ENCODE peak calls at places on chromosomes 3 and 15, in seven cellular contexts. D is D341Med, B is NCI-H2081, S is AG08395, J is lung microvascular endothelial cell, L is NCI-H460, F is NCI-H748 treated with DMSO at 0.1 percent for 48 hours. T is an unnamed sample.

GRCh38 chr15:33612721-33613304 is 302.0 kb downstream of the RYR3 start:
- DNase-seq in J (no peak), F (no peak), B (no peak), D (no peak), S (no peak), L (no peak), T (no peak)

GRCh38 chr3:120093923-120094775 is at the start of gene GSK3B:
- DNase-seq in J (peak), F (peak), L (peak), S (peak), B (peak), D (peak), T (no peak)

GRCh38 chr3:178966299-178967183 is 105.1 kb downstream of the ZMAT3 start:
- DNase-seq in S (peak), F (peak), D (no peak), L (no peak), B (peak), J (peak), T (peak)

GRCh38 chr15:100778831-100779288 is 100.8 kb upstream of the ALDH1A3 start:
- DNase-seq in J (no peak), L (no peak), S (no peak), F (no peak), B (no peak), D (peak), T (no peak)

GRCh38 chr3:20073068-20073467 is 32.8 kb downstream of the KAT2B start:
- DNase-seq in B (no peak), F (no peak), J (no peak), S (no peak), D (no peak), L (no peak), T (no peak)

GRCh38 chr15:69305204-69305931 is 6.7 kb downstream of the PAQR5 start:
- DNase-seq in J (no peak), F (no peak), L (no peak), S (peak), D (no peak), B (no peak), T (no peak)

GRCh38 chr15:63185206-63185605 is 4.2 kb upstream of the RAB8B start:
- DNase-seq in D (no peak), B (no peak), L (no peak), S (no peak), J (no peak), F (no peak), T (no peak)

GRCh38 chr3:15113468-15113867 is 14.5 kb upstream of the RBSN start:
- DNase-seq in D (no peak), J (no peak), F (peak), L (no peak), S (no peak), B (no peak), T (no peak)

GRCh38 chr3:61381745-61382392 is 130.6 kb upstream of the FHIT start:
- DNase-seq in L (peak), F (peak), S (peak), J (peak), B (peak), D (peak), T (no peak)

GRCh38 chr3:98058244-98058960 is 23.3 kb upstream of the GABRR3 start:
- DNase-seq in B (no peak), F (no peak), D (no peak), L (no peak), S (no peak), J (no peak), T (no peak)

GRCh38 chr3:52721002-52721741 is 15.3 kb downstream of the SPCS1 start:
- DNase-seq in S (no peak), L (no peak), F (no peak), B (no peak), D (no peak), J (no peak), T (peak)

GRCh38 chr15:41151451-41152005 is 35.4 kb upstream of the INO80 start:
- DNase-seq in S (no peak), F (no peak), B (no peak), L (no peak), D (no peak), J (no peak), T (no peak)

GRCh38 chr3:156793400-156793799 is 32.8 kb upstream of the LEKR1 start:
- DNase-seq in F (no peak), B (no peak), S (no peak), J (no peak), D (no peak), L (no peak), T (no peak)

GRCh38 chr3:111989061-111989678 is 9.6 kb upstream of the TAGLN3 start:
- DNase-seq in D (no peak), J (peak), F (peak), B (peak), S (peak), L (peak), T (no peak)

GRCh38 chr3:39347586-39347876 is 18.0 kb downstream of the CCR8 start:
- DNase-seq in D (no peak), B (no peak), F (no peak), S (no peak), J (no peak), L (no peak), T (no peak)

GRCh38 chr3:6860911-6861330 is at the start of gene GRM7:
- DNase-seq in L (no peak), F (peak), D (peak), S (no peak), J (no peak), B (no peak), T (no peak)

GRCh38 chr3:142646020-142646783 is 50.0 kb downstream of the PLS1 start:
- DNase-seq in L (no peak), B (no peak), J (no peak), D (no peak), S (no peak), F (no peak), T (no peak)

T was measured in SK-N-MC.